ENCODE peak calls at places on chromosome 22, in nine cellular contexts. V is lung, C is neural crest cell, O is OCI-LY7, A is tibial artery, G is AG09309, H is esophagus squamous epithelium, I is right atrium auricular region, T is HCT116. L is an unnamed sample.

GRCh38 chr22:19121631-19122142 is 525 bp downstream of the DGCR2 start:
- DNase-seq in G (no peak), O (peak; percentile 52), I (peak; percentile 61), A (peak; percentile 80), H (no peak), T (no peak), V (peak; percentile 69), C (peak; percentile 29), L (no peak)

GRCh38 chr22:18976197-18976751 is 40.2 kb upstream of the PRODH start:
- DNase-seq in O (no peak), H (no peak), V (no peak), G (no peak), T (no peak), A (no peak), C (no peak), I (no peak), L (no peak)

GRCh38 chr22:45420011-45420410 is 6.5 kb downstream of the RIBC2 start:
- DNase-seq in H (no peak), V (no peak), O (no peak), C (no peak), A (no peak), G (no peak), I (no peak), T (no peak), L (no peak)

GRCh38 chr22:39661842-39662676 is 91.5 kb downstream of the CACNA1I start:
- DNase-seq in O (no peak), H (no peak), C (no peak), G (no peak), T (no peak), V (no peak), A (no peak), I (no peak), L (no peak)

GRCh38 chr22:50531546-50532352 is 1.9 kb upstream of the TYMP start:
- DNase-seq in O (peak; percentile 72), C (peak; percentile 35), H (no peak), T (no peak), G (no peak), A (peak; percentile 83), V (peak; percentile 83), I (peak; percentile 86), L (peak; percentile 81)

GRCh38 chr22:36759481-36760159 is 16.3 kb downstream of the IFT27 start:
- DNase-seq in I (no peak), A (peak; percentile 39), V (no peak), T (no peak), G (no peak), C (no peak), O (no peak), H (no peak), L (no peak)

GRCh38 chr22:40703731-40704130 is 24.4 kb downstream of the MCHR1 start:
- DNase-seq in G (no peak), V (no peak), O (no peak), I (no peak), H (no peak), C (no peak), A (no peak), T (no peak), L (no peak)

GRCh38 chr22:21778705-21779363 is 43.2 kb upstream of the YPEL1 start:
- DNase-seq in C (no peak), T (no peak), V (no peak), I (no peak), G (no peak), H (no peak), O (no peak), A (no peak), L (no peak)

GRCh38 chr22:31055322-31056159 is 25.6 kb upstream of the SMTN start:
- DNase-seq in C (peak; percentile 8), V (peak; percentile 90), H (no peak), A (peak; percentile 97), T (no peak), G (peak; percentile 92), I (peak; percentile 93), O (no peak), L (no peak)

GRCh38 chr22:35409783-35410662 is 10.1 kb downstream of the MCM5 start:
- DNase-seq in G (no peak), H (no peak), T (no peak), O (peak; percentile 90), A (no peak), V (peak; percentile 41), I (peak; percentile 63), C (no peak), L (peak; percentile 96)

GRCh38 chr22:45069925-45070324 is 60.1 kb upstream of the PHF21B start:
- DNase-seq in C (no peak), O (no peak), T (no peak), A (no peak), I (no peak), V (no peak), G (no peak), H (no peak), L (no peak)

GRCh38 chr22:20025401-20026203 is 4.7 kb downstream of the TANGO2 start:
- DNase-seq in H (no peak), A (peak; percentile 54), G (no peak), O (no peak), I (no peak), C (no peak), V (no peak), T (no peak), L (no peak)

GRCh38 chr22:50244420-50245213 is at the start of gene TUBGCP6:
- DNase-seq in T (peak; percentile 83), A (peak; percentile 96), V (peak; percentile 93), I (peak; percentile 95), C (peak; percentile 85), H (peak; percentile 69), G (peak; percentile 38), O (peak; percentile 94), L (peak; percentile 90)

GRCh38 chr22:39563571-39564428 is 6.8 kb upstream of the CACNA1I start:
- DNase-seq in T (no peak), A (no peak), H (no peak), C (no peak), V (no peak), O (no peak), I (no peak), G (no peak), L (no peak)

GRCh38 chr22:49925525-49926128 is 7.2 kb downstream of the CRELD2 start:
- DNase-seq in C (no peak), O (peak; percentile 91), I (no peak), T (no peak), V (no peak), G (no peak), H (no peak), A (no peak), L (no peak)

GRCh38 chr22:39360674-39361413 is 11.1 kb downstream of the SYNGR1 start:
- DNase-seq in V (no peak), G (no peak), C (no peak), T (no peak), A (no peak), H (no peak), I (no peak), O (no peak), L (no peak)

GRCh38 chr22:25111579-25112517 is 87.8 kb upstream of the CRYBB3 start:
- DNase-seq in O (no peak), A (peak; percentile 89), G (no peak), T (no peak), I (peak; percentile 69), H (no peak), C (no peak), V (peak; percentile 75), L (no peak)

GRCh38 chr22:44448271-44448780 is 49.7 kb downstream of the RTL6 start:
- DNase-seq in H (no peak), A (peak; percentile 83), C (no peak), O (no peak), G (peak; percentile 90), V (no peak), I (peak; percentile 82), T (no peak), L (no peak)

GRCh38 chr22:29031236-29031982 is 30.2 kb downstream of the C22orf31 start:
- DNase-seq in T (peak; percentile 97), H (no peak), I (peak; percentile 90), V (peak; percentile 66), A (peak; percentile 89), O (no peak), G (peak; percentile 67), C (no peak), L (no peak)

GRCh38 chr22:42116848-42117424 is 13.7 kb downstream of the CYP2D6 start:
- DNase-seq in H (no peak), I (no peak), A (no peak), G (no peak), O (peak; percentile 16), C (no peak), V (peak; percentile 60), T (no peak), L (no peak)
- TF ChIP-seq CTCF in H (no peak), I (no peak), A (no peak), G (no peak), O (peak; percentile 73), C (peak; percentile 15), V (no peak), T (peak; percentile 3), L (no peak)

DNA sequence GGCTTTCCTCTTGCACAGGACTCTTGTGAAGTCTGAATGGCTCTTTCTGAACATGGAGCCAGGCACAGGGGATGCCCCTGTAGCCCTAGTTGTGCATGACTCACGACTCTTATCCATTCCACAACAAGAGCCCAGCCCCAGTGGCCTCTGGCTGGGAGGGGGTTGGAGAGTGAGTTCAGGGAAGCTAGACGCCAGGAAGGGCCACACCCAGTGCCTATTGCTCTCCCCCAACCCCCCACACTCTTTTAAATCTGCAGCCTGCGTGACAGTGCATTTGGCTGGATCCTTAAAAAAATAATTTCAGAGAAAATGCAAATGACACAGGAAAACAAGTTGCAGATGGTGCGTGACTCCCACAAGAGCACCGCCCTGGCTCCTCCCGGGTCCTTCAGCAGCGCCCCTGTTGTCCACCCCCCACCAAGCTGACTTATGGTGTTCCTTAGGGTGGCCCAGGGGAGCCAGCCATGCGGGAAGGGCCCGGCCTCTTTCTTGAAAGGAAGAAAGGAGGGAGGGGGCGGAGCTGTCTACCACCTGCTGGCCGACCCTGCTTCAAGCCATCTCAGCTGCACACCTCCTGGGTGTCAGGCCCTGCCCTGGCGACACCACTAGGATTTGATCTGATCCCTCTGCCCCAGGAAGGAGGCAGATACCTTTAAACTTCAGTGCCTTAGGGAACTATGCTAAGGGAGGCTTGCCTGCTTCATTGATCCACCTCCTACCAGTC is 74.7 kb downstream of the MN1 start:
- DNase-seq in H (peak; percentile 26), A (peak; percentile 81), V (peak; percentile 56), O (no peak), C (no peak), G (peak; percentile 21), T (no peak), I (peak; percentile 91), L (peak; percentile 88)
- TF ChIP-seq CTCF in H (no peak), A (no peak), V (no peak), O (no peak), C (no peak), G (no peak), T (no peak), I (no peak), L (no peak)

GRCh38 chr22:38261478-38261803 is 11.4 kb downstream of the TMEM184B start:
- DNase-seq in T (no peak), V (no peak), A (no peak), C (no peak), I (no peak), G (no peak), O (no peak), H (no peak), L (no peak)
- TF ChIP-seq CTCF in T (no peak), V (no peak), A (no peak), C (no peak), I (no peak), G (no peak), O (no peak), H (no peak), L (no peak)

DNA sequence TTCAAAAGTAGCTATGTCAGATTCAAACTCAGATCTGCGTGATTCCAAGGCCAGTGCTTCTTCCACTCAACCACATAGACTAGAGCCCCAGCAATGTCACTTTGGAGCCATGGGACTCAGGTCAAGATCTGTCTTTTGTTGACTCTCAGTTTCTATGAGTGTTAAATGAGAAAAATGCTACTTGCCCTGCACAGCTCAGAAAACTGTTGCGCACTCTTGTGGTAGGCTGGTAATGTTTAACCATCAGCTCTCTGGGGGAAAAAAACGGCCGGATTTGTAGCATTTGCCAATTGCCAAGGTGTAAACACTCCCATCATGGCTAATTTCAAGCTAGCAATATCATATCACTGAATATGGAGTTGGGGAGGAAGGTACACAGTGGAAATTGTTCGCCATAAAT is 328.1 kb upstream of the SYN3 start:
- DNase-seq in O (no peak), I (no peak), A (no peak), G (no peak), T (no peak), V (no peak), H (no peak), C (no peak), L (no peak)
- TF ChIP-seq CTCF in O (peak; percentile 34), I (no peak), A (no peak), G (no peak), T (no peak), V (no peak), H (no peak), C (no peak), L (no peak)